ENCODE peak calls at places on chromosomes 11 and 22, in nine cellular contexts. Z is fibroblast of mammary gland, Q is astrocyte of the cerebellum, S is GM12865, M is transverse colon, R is lower lobe of right lung, I is body of pancreas, B is spleen, X is fibroblast of lung. O is an unnamed sample.

GRCh38 chr22:45261407-45262088 is 20.9 kb upstream of the KIAA0930 start:
- DNase-seq in Z (no peak), B (no peak), X (no peak), I (no peak), S (no peak), R (no peak), M (peak), Q (no peak), O (no peak)

GRCh38 chr11:3781423-3781822 is 15.9 kb downstream of the NUP98 start:
- DNase-seq in Z (peak), R (no peak), B (no peak), X (peak), I (no peak), M (no peak), S (no peak), Q (no peak), O (no peak)

GRCh38 chr11:64251986-64252837 is 882 bp downstream of the PLCB3 start:
- DNase-seq in X (peak), Z (no peak), S (no peak), B (no peak), R (peak), Q (no peak), M (peak), I (peak), O (no peak)

GRCh38 chr22:47049078-47049609 is 286.7 kb downstream of the TBC1D22A start:
- DNase-seq in R (peak), X (no peak), B (peak), Z (no peak), I (no peak), Q (no peak), S (no peak), M (no peak), O (no peak)

GRCh38 chr11:66285250-66285947 is 3.5 kb downstream of the YIF1A start:
- DNase-seq in R (no peak), I (no peak), M (no peak), Q (no peak), X (no peak), Z (no peak), S (no peak), B (no peak), O (no peak)

GRCh38 chr22:50481440-50482106 is at the start of gene ADM2:
- DNase-seq in S (no peak), Z (no peak), R (peak), M (peak), X (no peak), B (peak), Q (no peak), I (peak), O (no peak)

GRCh38 chr11:131982154-131982553 is 611.7 kb downstream of the NTM start:
- DNase-seq in S (no peak), I (no peak), Z (no peak), M (no peak), X (no peak), B (no peak), Q (no peak), R (no peak), O (no peak)

GRCh38 chr11:76512851-76513653 is 68.2 kb downstream of the EMSY start:
- DNase-seq in Q (peak), S (peak), B (no peak), Z (peak), X (peak), R (no peak), M (no peak), I (no peak), O (peak)

GRCh38 chr11:32960553-32961164 is 55.0 kb upstream of the DEPDC7 start:
- DNase-seq in X (peak), Z (peak), Q (peak), S (peak), I (no peak), M (no peak), R (no peak), B (no peak), O (peak)

GRCh38 chr11:124114942-124115781 is at the start of gene VWA5A:
- DNase-seq in S (peak), B (peak), M (peak), Q (peak), Z (peak), R (peak), I (peak), X (peak), O (peak)

GRCh38 chr22:48670317-48670716 is 1157.4 kb downstream of the BRD1 start:
- DNase-seq in R (no peak), B (no peak), X (no peak), Z (no peak), M (no peak), S (no peak), Q (no peak), I (no peak), O (no peak)

GRCh38 chr11:65899356-65900124 is 648 bp downstream of the FOSL1 start:
- DNase-seq in M (peak), S (peak), I (peak), X (peak), R (peak), Q (no peak), Z (peak), B (peak), O (no peak)

GRCh38 chr11:105856954-105857353 is 165.1 kb downstream of the MSANTD4 start:
- DNase-seq in I (no peak), X (no peak), Z (no peak), R (no peak), M (no peak), S (no peak), Q (no peak), B (no peak), O (no peak)

GRCh38 chr22:32619614-32620426 is 145.2 kb downstream of the FBXO7 start:
- DNase-seq in Q (peak), Z (peak), X (peak), M (no peak), S (no peak), R (no peak), I (peak), B (peak), O (no peak)

GRCh38 chr22:20128902-20129746 is 2.5 kb upstream of the ZDHHC8 start:
- DNase-seq in B (no peak), S (peak), M (peak), Z (peak), I (peak), Q (no peak), X (no peak), R (no peak), O (no peak)

GRCh38 chr22:46366327-46366731 is 30.8 kb downstream of the TRMU start:
- DNase-seq in X (no peak), I (no peak), S (no peak), B (peak), M (no peak), Q (no peak), R (peak), Z (no peak), O (no peak)

GRCh38 chr22:38700271-38700788 is 413 bp downstream of the JOSD1 start:
- DNase-seq in S (no peak), I (peak), Z (peak), R (peak), M (peak), B (peak), X (no peak), Q (no peak), O (no peak)

GRCh38 chr22:37636186-37636948 is 3.1 kb upstream of the SH3BP1 start:
- DNase-seq in X (peak), B (peak), R (no peak), Z (peak), I (no peak), M (peak), Q (peak), S (peak), O (peak)

GRCh38 chr11:69013009-69013951 is at the start of gene MRGPRF:
- DNase-seq in M (peak), B (peak), Q (peak), Z (peak), X (peak), S (no peak), R (peak), I (peak), O (peak)

GRCh38 chr22:24805790-24806662 is at the start of gene SGSM1:
- DNase-seq in M (peak), B (peak), X (peak), R (peak), I (peak), Q (no peak), S (peak), Z (peak), O (no peak)

GRCh38 chr11:44954051-44954906 is 3.6 kb upstream of the TP53I11 start:
- DNase-seq in M (no peak), I (no peak), Q (no peak), R (no peak), B (no peak), Z (no peak), S (no peak), X (no peak), O (no peak)

GRCh38 chr11:67732045-67732787 is 57.8 kb upstream of the ALDH3B2 start:
- DNase-seq in Q (no peak), S (no peak), R (no peak), Z (no peak), I (peak), X (no peak), M (no peak), B (no peak), O (no peak)

GRCh38 chr22:50059185-50059880 is 1.2 kb upstream of the TTLL8 start:
- DNase-seq in R (no peak), Z (peak), M (no peak), S (no peak), B (no peak), Q (no peak), X (no peak), I (no peak), O (no peak)

GRCh38 chr11:10658621-10659338 is 34.8 kb downstream of the IRAG1 start:
- DNase-seq in I (no peak), S (no peak), X (peak), Z (no peak), B (no peak), R (no peak), M (no peak), Q (no peak), O (no peak)

GRCh38 chr11:125263268-125263790 is 98.8 kb downstream of the PKNOX2 start:
- DNase-seq in M (peak), I (peak), S (peak), Z (peak), B (peak), R (peak), X (peak), Q (peak), O (peak)

GRCh38 chr22:48896766-48897637 is 930.7 kb downstream of the BRD1 start:
- DNase-seq in Q (no peak), R (no peak), Z (no peak), M (no peak), S (no peak), B (peak), I (no peak), X (peak), O (no peak)

GRCh38 chr11:124277809-124278208 is 21.6 kb downstream of the OR8G5 start:
- DNase-seq in B (no peak), I (no peak), S (no peak), R (no peak), Q (no peak), M (no peak), X (no peak), Z (no peak), O (no peak)

GRCh38 chr11:60925685-60926267 is 1.5 kb downstream of the TMEM132A start:
- DNase-seq in B (peak), R (no peak), X (peak), M (no peak), Z (peak), Q (no peak), S (no peak), I (no peak), O (no peak)

GRCh38 chr11:48002565-48002964 is 22.2 kb downstream of the PTPRJ start:
- DNase-seq in I (no peak), R (peak), X (no peak), M (no peak), Z (no peak), Q (no peak), S (no peak), B (no peak), O (no peak)

GRCh38 chr11:48005878-48006277 is 25.5 kb downstream of the PTPRJ start:
- DNase-seq in X (no peak), I (no peak), Q (no peak), S (no peak), R (no peak), M (no peak), B (peak), Z (no peak), O (no peak)

GRCh38 chr11:48003926-48004325 is 23.6 kb downstream of the PTPRJ start:
- DNase-seq in S (no peak), B (no peak), R (no peak), I (no peak), Z (no peak), X (no peak), Q (no peak), M (no peak), O (no peak)

GRCh38 chr11:48005133-48005532 is 24.8 kb downstream of the PTPRJ start:
- DNase-seq in X (no peak), Q (no peak), M (no peak), R (no peak), I (no peak), B (peak), Z (peak), S (peak), O (no peak)

GRCh38 chr11:48004456-48004855 is 24.1 kb downstream of the PTPRJ start:
- DNase-seq in I (no peak), X (no peak), M (no peak), S (no peak), Z (no peak), R (no peak), B (peak), Q (no peak), O (no peak)
- H3K4me3 ChIP-seq in I (no peak), X (no peak), M (no peak), S (no peak), Z (no peak), R (no peak), B (no peak), Q (no peak), O (no peak)

GRCh38 chr22:36546092-36546804 is 17.3 kb upstream of the EIF3D start:
- DNase-seq in Z (peak), I (peak), Q (peak), B (no peak), X (peak), S (peak), R (no peak), M (peak), O (no peak)
- TF ChIP-seq CTCF in Z (peak), I (peak), Q (peak), B (peak), X (peak), S (peak), R (peak), M (no peak), O (peak)

GRCh38 chr11:2205214-2205770 is 33.7 kb upstream of the TH start:
- DNase-seq in I (no peak), X (no peak), S (no peak), B (no peak), M (no peak), Q (no peak), Z (no peak), R (no peak), O (no peak)

GRCh38 chr11:2204361-2205213 is 33.0 kb upstream of the TH start:
- DNase-seq in I (peak), M (peak), B (peak), Z (no peak), R (peak), Q (no peak), X (no peak), S (no peak), O (no peak)

GRCh38 chr11:2202900-2203439 is 31.4 kb upstream of the TH start:
- DNase-seq in Q (no peak), R (no peak), B (no peak), X (no peak), Z (no peak), I (peak), S (no peak), M (no peak), O (no peak)

GRCh38 chr11:2202071-2202899 is 30.7 kb upstream of the TH start:
- DNase-seq in B (peak), I (peak), Z (no peak), Q (no peak), X (no peak), S (no peak), R (peak), M (peak), O (no peak)

GRCh38 chr11:2203440-2204259 is 32.0 kb upstream of the TH start:
- DNase-seq in X (no peak), M (peak), Z (no peak), I (peak), Q (no peak), R (peak), S (no peak), B (peak), O (no peak)
- H3K4me3 ChIP-seq in X (no peak), M (no peak), Z (no peak), I (no peak), Q (no peak), R (no peak), S (no peak), B (no peak), O (no peak)

GRCh38 chr11:57667715-57668466 is at the start of gene ZDHHC5:
- DNase-seq in I (peak), Q (peak), S (peak), R (peak), Z (peak), B (peak), X (peak), M (peak), O (peak)
- TF ChIP-seq CTCF in I (peak), Q (peak), S (peak), R (peak), Z (no peak), B (peak), X (peak), M (no peak), O (peak)

GRCh38 chr11:42840176-42840829 is 471.5 kb upstream of the API5 start:
- DNase-seq in S (peak), Z (no peak), I (no peak), M (no peak), B (no peak), R (no peak), Q (no peak), X (no peak), O (no peak)
- H3K4me3 ChIP-seq in S (no peak), Z (no peak), I (no peak), M (no peak), B (no peak), R (no peak), Q (no peak), X (no peak), O (no peak)

DNA sequence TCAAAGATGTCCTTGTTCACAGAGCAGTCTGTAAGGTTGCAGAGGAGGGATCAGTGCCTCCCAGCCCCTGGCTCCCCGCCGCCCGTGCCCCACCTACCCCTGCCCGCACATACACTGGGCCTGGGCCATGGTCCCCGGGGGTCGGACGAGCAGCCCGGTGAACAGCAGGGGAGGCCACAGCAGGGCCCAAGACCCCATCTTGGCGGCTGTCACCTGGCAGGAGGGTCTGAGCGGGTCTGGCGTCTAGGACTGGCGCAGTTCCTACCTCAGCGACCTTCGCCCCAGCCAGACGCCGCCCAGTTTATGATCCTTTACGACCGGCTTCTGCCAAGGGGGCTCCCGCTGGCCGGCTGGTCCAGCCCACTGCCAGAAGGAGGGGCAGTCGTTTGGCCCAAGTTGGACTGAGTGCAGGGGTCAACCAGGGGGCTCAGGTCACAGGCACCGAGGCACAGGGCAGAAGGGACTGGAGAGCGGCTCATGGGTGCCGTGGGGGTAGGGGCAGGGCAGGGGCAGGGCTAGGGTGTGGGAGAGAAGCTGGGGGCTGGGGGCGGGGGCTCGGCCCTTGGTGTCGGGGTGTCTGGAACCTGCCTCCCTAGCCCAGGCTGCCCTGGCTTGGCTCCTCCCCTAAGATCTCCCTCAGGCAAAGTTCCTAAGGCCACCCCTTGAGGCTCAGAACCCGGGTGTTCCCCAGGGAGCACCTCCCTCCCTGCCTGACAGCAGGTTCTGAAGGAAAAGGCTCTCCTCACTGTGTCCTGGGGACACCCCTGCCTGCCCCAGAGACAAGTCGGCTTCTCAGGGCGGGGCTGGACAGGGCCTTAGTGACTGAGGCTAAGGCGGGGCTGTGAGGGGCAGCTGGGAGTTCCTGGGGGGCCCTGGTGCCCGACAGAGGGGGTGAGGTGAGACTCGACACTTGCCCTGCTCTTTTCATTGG is at the start of gene CDHR5:
- DNase-seq in I (no peak), R (peak), M (peak), Q (no peak), Z (no peak), S (no peak), X (no peak), B (peak), O (no peak)
- TF ChIP-seq CTCF in I (no peak), R (no peak), M (no peak), Q (no peak), Z (no peak), S (no peak), X (no peak), B (no peak), O (no peak)

DNA sequence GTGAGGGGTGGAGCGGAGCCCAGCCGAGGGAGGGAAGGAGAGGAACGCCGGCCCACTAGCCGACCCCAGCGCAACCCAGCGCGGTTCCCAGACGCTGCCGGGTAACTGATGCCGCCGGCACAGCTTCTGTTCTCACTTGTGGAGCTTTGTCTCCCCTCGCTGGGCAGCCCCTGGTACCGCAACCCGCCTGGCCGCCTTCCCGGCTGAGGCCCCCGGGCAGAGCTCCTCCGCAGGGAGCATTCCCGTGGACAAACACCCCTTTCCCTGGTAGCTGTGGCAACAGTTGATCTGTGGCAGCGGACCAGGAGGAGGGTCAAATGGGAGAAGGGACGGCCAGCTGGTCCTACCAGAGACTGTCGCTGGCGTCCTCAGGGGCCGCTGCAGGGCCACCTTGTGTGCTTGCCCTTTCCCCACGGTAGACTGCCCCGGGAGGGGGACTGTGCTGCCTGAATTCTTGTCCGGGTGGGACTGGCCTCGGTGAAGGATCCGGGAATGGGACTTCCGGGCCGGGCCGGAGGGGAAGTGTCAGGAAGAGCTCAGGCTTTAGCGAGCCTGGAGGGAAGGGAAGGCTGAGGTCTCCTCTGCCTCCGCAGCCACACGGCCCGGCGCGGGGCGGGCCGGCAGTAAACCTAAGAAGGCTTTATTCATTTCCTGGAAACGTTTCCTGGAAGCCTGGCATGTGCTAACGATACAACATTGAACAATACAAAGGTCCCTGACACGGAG is 468.0 kb downstream of the OPCML start:
- DNase-seq in Z (peak), S (no peak), X (peak), B (peak), I (peak), M (peak), Q (peak), R (peak), O (no peak)
- H3K4me3 ChIP-seq in Z (peak), S (no peak), X (peak), B (peak), I (peak), M (peak), Q (peak), R (peak), O (no peak)

DNA sequence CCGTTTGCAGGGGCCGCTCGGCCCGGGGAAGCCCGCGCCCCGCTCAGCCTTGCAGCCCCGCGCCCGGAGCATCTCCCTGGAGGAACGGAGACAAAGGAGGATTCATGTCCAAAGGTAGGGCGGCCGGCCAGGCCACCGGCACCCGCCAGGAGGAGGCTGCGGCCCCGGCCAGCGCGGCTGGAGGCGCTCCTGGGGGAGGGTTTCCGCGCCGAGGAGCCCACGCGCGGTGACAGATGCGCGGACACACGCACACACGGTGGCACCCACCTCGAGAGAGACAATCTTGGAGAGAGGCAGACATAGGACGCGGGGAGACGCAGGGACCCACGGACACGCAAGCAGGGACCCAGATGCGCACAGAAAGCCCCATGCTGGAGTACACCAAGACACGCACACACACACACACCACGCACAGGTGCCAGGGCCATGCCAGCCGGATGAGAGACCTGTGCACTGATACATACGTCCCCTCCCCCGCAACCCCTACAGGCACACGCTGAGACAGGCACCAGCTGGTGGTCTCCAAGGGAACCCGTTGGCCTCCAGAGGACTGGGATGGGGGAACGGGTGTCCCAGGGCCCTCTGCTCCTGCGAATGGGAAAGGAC is 7.8 kb downstream of the SEPTIN3 start:
- DNase-seq in I (peak), X (no peak), Z (no peak), S (peak), M (no peak), B (no peak), Q (no peak), R (no peak), O (no peak)
- TF ChIP-seq CTCF in I (no peak), X (no peak), Z (no peak), S (no peak), M (no peak), B (no peak), Q (no peak), R (no peak), O (no peak)